ENCODE peak calls at places on chromosomes 7 and 10, in five cellular contexts. One of them, this sample, is unnamed.

GRCh38 chr7:120988591-120989299 is at the start of gene CPED1:
- DNase-seq in GM10248: peak
- DNase-seq in NCI-H1048: no peak
- DNase-seq in ecto neural progenitor cell: peak
- DNase-seq in ovary: peak
- DNase-seq in this sample: peak

GRCh38 chr7:50542132-50542531 is 23.1 kb downstream of the DDC start:
- DNase-seq in GM10248: no peak
- DNase-seq in NCI-H1048: no peak
- DNase-seq in ecto neural progenitor cell: no peak
- DNase-seq in ovary: no peak
- DNase-seq in this sample: no peak

GRCh38 chr10:20670569-20670968 is 226.5 kb downstream of the NEBL start:
- DNase-seq in GM10248: no peak
- DNase-seq in NCI-H1048: no peak
- DNase-seq in ecto neural progenitor cell: no peak
- DNase-seq in ovary: no peak
- DNase-seq in this sample: no peak

GRCh38 chr10:86178401-86179142 is 188.0 kb downstream of the GRID1 start:
- DNase-seq in GM10248: no peak
- DNase-seq in NCI-H1048: no peak
- DNase-seq in ecto neural progenitor cell: peak
- DNase-seq in ovary: no peak
- DNase-seq in this sample: no peak

GRCh38 chr10:98308602-98309365 is 40.8 kb upstream of the LOXL4 start:
- DNase-seq in GM10248: no peak
- DNase-seq in NCI-H1048: no peak
- DNase-seq in ecto neural progenitor cell: no peak
- DNase-seq in ovary: no peak
- DNase-seq in this sample: no peak

GRCh38 chr7:147276783-147277370 is 1160.3 kb downstream of the CNTNAP2 start:
- DNase-seq in GM10248: no peak
- DNase-seq in NCI-H1048: no peak
- DNase-seq in ecto neural progenitor cell: no peak
- DNase-seq in ovary: no peak
- DNase-seq in this sample: no peak

GRCh38 chr10:102775973-102776669 is 32.4 kb downstream of the WBP1L start:
- DNase-seq in GM10248: no peak
- DNase-seq in NCI-H1048: no peak
- DNase-seq in ecto neural progenitor cell: peak
- DNase-seq in ovary: peak
- DNase-seq in this sample: peak

GRCh38 chr7:16338065-16338464 is 83.3 kb downstream of the CRPPA start:
- DNase-seq in GM10248: no peak
- DNase-seq in NCI-H1048: no peak
- DNase-seq in ecto neural progenitor cell: no peak
- DNase-seq in ovary: no peak
- DNase-seq in this sample: no peak

GRCh38 chr7:79923953-79924352 is 210.7 kb upstream of the GNAI1 start:
- DNase-seq in GM10248: no peak
- DNase-seq in NCI-H1048: no peak
- DNase-seq in ecto neural progenitor cell: no peak
- DNase-seq in ovary: no peak
- DNase-seq in this sample: peak

GRCh38 chr7:140506788-140507464 is 27.6 kb upstream of the MKRN1 start:
- DNase-seq in GM10248: no peak
- DNase-seq in NCI-H1048: no peak
- DNase-seq in ecto neural progenitor cell: no peak
- DNase-seq in ovary: no peak
- DNase-seq in this sample: peak

GRCh38 chr7:27424231-27424630 is 181.6 kb downstream of the EVX1 start:
- DNase-seq in GM10248: no peak
- DNase-seq in NCI-H1048: no peak
- DNase-seq in ecto neural progenitor cell: no peak
- DNase-seq in ovary: no peak
- DNase-seq in this sample: no peak

GRCh38 chr10:16748749-16749148 is 68.5 kb downstream of the RSU1 start:
- DNase-seq in GM10248: no peak
- DNase-seq in NCI-H1048: no peak
- DNase-seq in ecto neural progenitor cell: no peak
- DNase-seq in ovary: no peak
- DNase-seq in this sample: no peak

GRCh38 chr7:139692723-139693122 is 85.1 kb downstream of the HIPK2 start:
- DNase-seq in GM10248: no peak
- DNase-seq in NCI-H1048: no peak
- DNase-seq in ecto neural progenitor cell: no peak
- DNase-seq in ovary: no peak
- DNase-seq in this sample: no peak

GRCh38 chr7:43604251-43604650 is 21.3 kb downstream of the STK17A start:
- DNase-seq in GM10248: no peak
- DNase-seq in NCI-H1048: no peak
- DNase-seq in ecto neural progenitor cell: no peak
- DNase-seq in ovary: no peak
- DNase-seq in this sample: no peak

GRCh38 chr7:143973870-143974446 is 19.3 kb downstream of the OR2F1 start:
- DNase-seq in GM10248: no peak
- DNase-seq in NCI-H1048: no peak
- DNase-seq in ecto neural progenitor cell: no peak
- DNase-seq in ovary: no peak
- DNase-seq in this sample: no peak

GRCh38 chr7:130219086-130219620 is 11.5 kb downstream of the SSMEM1 start:
- DNase-seq in GM10248: no peak
- DNase-seq in NCI-H1048: no peak
- DNase-seq in ecto neural progenitor cell: no peak
- DNase-seq in ovary: no peak
- DNase-seq in this sample: no peak

GRCh38 chr10:132163278-132163765 is 23.4 kb upstream of the DPYSL4 start:
- DNase-seq in GM10248: peak
- DNase-seq in NCI-H1048: peak
- DNase-seq in ecto neural progenitor cell: peak
- DNase-seq in ovary: no peak
- DNase-seq in this sample: no peak

GRCh38 chr10:26574783-26575182 is 122.7 kb upstream of the PDSS1 start:
- DNase-seq in GM10248: peak
- DNase-seq in NCI-H1048: no peak
- DNase-seq in ecto neural progenitor cell: no peak
- DNase-seq in ovary: no peak
- DNase-seq in this sample: no peak

GRCh38 chr10:104259999-104260774 is 5.5 kb downstream of the GSTO1 start:
- DNase-seq in GM10248: no peak
- DNase-seq in NCI-H1048: no peak
- DNase-seq in ecto neural progenitor cell: no peak
- DNase-seq in ovary: no peak
- DNase-seq in this sample: peak

GRCh38 chr7:12056381-12056780 is 154.7 kb upstream of the TMEM106B start:
- DNase-seq in GM10248: no peak
- DNase-seq in NCI-H1048: no peak
- DNase-seq in ecto neural progenitor cell: no peak
- DNase-seq in ovary: no peak
- DNase-seq in this sample: peak

GRCh38 chr7:33591481-33591880 is 313.9 kb upstream of the BMPER start:
- DNase-seq in GM10248: no peak
- DNase-seq in NCI-H1048: no peak
- DNase-seq in ecto neural progenitor cell: no peak
- DNase-seq in ovary: no peak
- DNase-seq in this sample: peak